ENCODE peak calls at places on chromosomes 16 and 17, in ten cellular contexts. S is MM.1S; W is CD8-positive, alpha-beta T cell; T is stomach; F is upper lobe of left lung; Q is A549; R is heart right ventricle; O is transverse colon; C is SK-N-SH; X is heart left ventricle. B is an unnamed sample. For H3K9me3, the result is how much of the 10 kb centered on the place peaks cover.

GRCh38 chr16:12539185-12539929 is 264.3 kb downstream of the CPPED1 start:
- DNase-seq in W (no peak), Q (no peak), F (no peak), C (no peak), X (no peak), S (no peak), O (peak), R (no peak), T (no peak), B (peak)

GRCh38 chr17:16428098-16428882 is 12.9 kb downstream of the TRPV2 start:
- DNase-seq in Q (peak), X (peak), S (no peak), W (no peak), R (no peak), T (peak), C (peak), O (peak), F (no peak), B (no peak)

GRCh38 chr16:57113042-57113453 is 20.7 kb downstream of the CPNE2 start:
- DNase-seq in X (no peak), F (no peak), R (no peak), W (no peak), O (no peak), S (no peak), T (no peak), C (no peak), Q (no peak), B (no peak)

GRCh38 chr16:49495596-49496355 is 122.2 kb downstream of the C16orf78 start:
- DNase-seq in T (no peak), C (no peak), R (no peak), Q (no peak), W (no peak), X (no peak), O (no peak), S (no peak), F (no peak), B (no peak)

GRCh38 chr16:69176033-69176780 is 10.8 kb upstream of the SNTB2 start:
- DNase-seq in T (no peak), O (no peak), Q (no peak), W (no peak), S (no peak), C (no peak), F (no peak), R (no peak), X (no peak), B (no peak)

GRCh38 chr16:57999366-57999970 is 1.0 kb downstream of the ZNF319 start:
- DNase-seq in T (no peak), W (peak), S (peak), R (no peak), Q (peak), O (no peak), C (peak), F (no peak), X (no peak), B (peak)

GRCh38 chr16:66899945-66900688 is 18.6 kb downstream of the CDH16 start:
- DNase-seq in W (no peak), F (no peak), C (peak), T (peak), S (no peak), Q (peak), O (peak), X (peak), R (peak), B (no peak)

GRCh38 chr16:27515874-27516353 is 33.8 kb downstream of the GTF3C1 start:
- DNase-seq in S (peak), F (no peak), C (peak), W (no peak), Q (peak), T (peak), O (no peak), X (peak), R (peak), B (peak)

GRCh38 chr16:61324044-61324443 is 712.2 kb downstream of the CDH8 start:
- DNase-seq in F (no peak), T (no peak), W (no peak), Q (no peak), X (no peak), O (no peak), S (no peak), R (no peak), C (no peak), B (no peak)

GRCh38 chr16:75593825-75594820 is 27.9 kb downstream of the GABARAPL2 start:
- DNase-seq in Q (peak), O (no peak), C (peak), S (no peak), T (no peak), R (no peak), F (no peak), X (no peak), W (no peak), B (peak)

GRCh38 chr17:71993363-71993762 is 127.5 kb upstream of the SOX9 start:
- DNase-seq in X (no peak), Q (no peak), S (no peak), C (no peak), O (no peak), F (peak), W (no peak), R (no peak), T (no peak), B (no peak)

GRCh38 chr16:50839920-50840729 is 98.2 kb downstream of the CYLD start:
- DNase-seq in W (no peak), Q (no peak), S (no peak), T (no peak), O (no peak), X (no peak), F (no peak), C (no peak), R (no peak), B (no peak)

GRCh38 chr16:23692190-23692837 is 13.6 kb downstream of the PLK1 start:
- DNase-seq in X (no peak), R (no peak), O (no peak), T (no peak), W (no peak), C (no peak), Q (no peak), S (no peak), F (no peak), B (no peak)

GRCh38 chr17:920190-920589 is 59.4 kb downstream of the NXN start:
- DNase-seq in X (no peak), F (no peak), W (no peak), T (no peak), S (no peak), O (no peak), C (no peak), Q (no peak), R (no peak), B (no peak)

GRCh38 chr16:17470871-17471744 is at the start of gene XYLT1:
- DNase-seq in C (peak), R (peak), S (peak), F (peak), T (peak), Q (no peak), O (peak), W (peak), X (peak), B (peak)

GRCh38 chr16:53913082-53913870 is 209.3 kb downstream of the FTO start:
- DNase-seq in T (no peak), C (no peak), S (no peak), Q (peak), R (peak), O (peak), W (no peak), F (no peak), X (no peak), B (no peak)

GRCh38 chr16:57541754-57542435 is 548 bp upstream of the ADGRG5 start:
- DNase-seq in S (no peak), R (peak), T (no peak), X (no peak), F (no peak), O (no peak), Q (no peak), W (no peak), C (no peak), B (no peak)

GRCh38 chr17:38713456-38713855 is 8.4 kb downstream of the MLLT6 start:
- DNase-seq in W (no peak), Q (no peak), T (no peak), S (no peak), O (no peak), X (no peak), F (no peak), C (no peak), R (no peak), B (no peak)

GRCh38 chr17:67569873-67570272 is 147.9 kb upstream of the NOL11 start:
- DNase-seq in S (no peak), Q (no peak), O (no peak), C (no peak), F (no peak), W (no peak), X (no peak), R (no peak), T (no peak), B (no peak)

GRCh38 chr16:89281189-89281577 is 63.7 kb downstream of the ZNF778 start:
- DNase-seq in Q (no peak), S (no peak), R (no peak), W (no peak), F (peak), C (no peak), O (no peak), X (no peak), T (no peak), B (no peak)

GRCh38 chr17:3475812-3476686 is at the start of gene ASPA:
- DNase-seq in S (no peak), F (no peak), T (no peak), R (no peak), X (no peak), O (no peak), W (no peak), Q (no peak), C (no peak), B (no peak)

GRCh38 chr17:66542967-66543525 is 240.6 kb downstream of the PRKCA start:
- DNase-seq in C (no peak), S (no peak), R (no peak), O (no peak), Q (no peak), X (no peak), F (no peak), T (no peak), W (no peak), B (no peak)

GRCh38 chr17:79457889-79458288 is 153.0 kb downstream of the RBFOX3 start:
- DNase-seq in W (no peak), O (no peak), X (no peak), T (no peak), F (peak), Q (no peak), S (no peak), C (no peak), R (no peak), B (no peak)

GRCh38 chr16:60815865-60816264 is 1220.4 kb downstream of the CDH8 start:
- DNase-seq in Q (no peak), F (no peak), T (no peak), W (no peak), R (peak), C (no peak), O (no peak), S (no peak), X (no peak), B (no peak)

GRCh38 chr16:48965391-48965790 is 316.2 kb downstream of the CBLN1 start:
- DNase-seq in S (no peak), T (no peak), R (no peak), Q (no peak), C (peak), W (no peak), F (no peak), O (no peak), X (no peak), B (no peak)

GRCh38 chr17:58378895-58379824 is 27.2 kb upstream of the SUPT4H1 start:
- DNase-seq in W (no peak), S (no peak), Q (no peak), X (no peak), C (no peak), O (no peak), F (no peak), R (no peak), T (no peak), B (no peak)

GRCh38 chr17:1232331-1232730 is 37.9 kb upstream of the BHLHA9 start:
- DNase-seq in X (no peak), Q (no peak), O (no peak), F (no peak), R (no peak), S (no peak), W (no peak), T (no peak), C (no peak), B (no peak)

DNA sequence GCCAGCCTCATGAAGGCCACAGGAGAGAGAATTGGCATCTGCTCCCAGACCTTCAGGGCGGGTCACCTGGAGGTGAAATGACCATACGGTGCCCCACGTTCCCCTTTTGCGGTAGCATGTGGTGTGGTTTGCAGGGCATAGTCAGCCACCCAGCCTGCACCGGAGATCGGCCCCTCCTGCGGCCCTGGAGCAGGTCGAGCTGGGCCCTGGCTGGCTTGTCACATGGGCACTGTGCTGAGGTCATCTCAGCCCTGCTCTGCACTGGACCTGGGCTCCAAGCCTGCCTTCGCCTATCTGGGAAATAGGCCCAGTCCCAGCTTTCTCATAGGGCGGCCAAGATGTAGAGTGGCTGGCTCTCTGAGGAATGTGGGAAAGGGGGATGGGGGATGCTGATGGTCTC is 16.2 kb downstream of the GSE1 start:
- DNase-seq in S (no peak), Q (no peak), F (peak), X (peak), T (no peak), O (no peak), C (no peak), W (no peak), R (no peak), B (no peak)
- H3K9me3 ChIP-seq in S (under half), Q (under half), F (under half), X (under half), T (under half), O (under half), C (under half), W (under half), R (under half), B (under half)

GRCh38 chr17:12631076-12631475 is 34.6 kb upstream of the MYOCD start:
- DNase-seq in W (no peak), S (no peak), X (no peak), C (no peak), T (no peak), R (peak), Q (no peak), O (no peak), F (no peak), B (no peak)
- H3K27ac ChIP-seq in W (no peak), S (no peak), X (peak), C (no peak), T (peak), R (peak), Q (peak), O (no peak), F (no peak), B (no peak)

GRCh38 chr17:81700353-81701287 is 2.5 kb upstream of the MRPL12 start:
- DNase-seq in O (no peak), F (peak), Q (no peak), T (no peak), W (no peak), R (no peak), C (no peak), X (no peak), S (no peak), B (no peak)
- H3K4me3 ChIP-seq in O (no peak), F (no peak), Q (no peak), T (peak), W (no peak), R (no peak), C (no peak), X (no peak), S (no peak), B (no peak)

GRCh38 chr16:35410438-35410837 is 1951.0 kb downstream of the TP53TG3F start:
- DNase-seq in T (no peak), Q (no peak), S (no peak), F (no peak), O (no peak), C (no peak), X (no peak), R (no peak), W (no peak), B (no peak)

GRCh38 chr16:35411156-35411555 is 1951.7 kb downstream of the TP53TG3F start:
- DNase-seq in C (no peak), Q (no peak), W (no peak), T (no peak), X (no peak), S (peak), F (no peak), R (no peak), O (no peak), B (no peak)

GRCh38 chr16:35405547-35405946 is 1946.1 kb downstream of the TP53TG3F start:
- DNase-seq in Q (no peak), O (no peak), F (no peak), T (no peak), C (no peak), X (no peak), W (no peak), S (no peak), R (no peak), B (no peak)

GRCh38 chr16:35414139-35414538 is 1954.7 kb downstream of the TP53TG3F start:
- DNase-seq in C (no peak), O (no peak), R (no peak), Q (no peak), F (peak), W (no peak), X (no peak), S (no peak), T (no peak), B (no peak)

DNA sequence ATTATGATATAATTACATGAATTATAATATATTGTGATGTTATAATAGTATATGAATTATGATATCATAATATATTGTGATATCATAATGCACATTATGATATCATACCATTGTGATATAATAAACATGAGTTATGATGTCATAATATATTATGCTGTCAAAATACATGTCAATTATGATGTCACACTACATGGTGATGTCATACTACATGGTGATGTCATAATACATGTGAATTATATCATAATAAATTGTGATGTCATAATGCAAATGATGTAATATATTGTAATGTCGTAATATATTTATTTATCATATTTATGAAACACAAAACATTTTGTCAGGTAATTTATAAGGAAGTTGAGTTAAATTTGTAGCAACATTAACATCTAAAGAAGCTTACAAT is 1950.1 kb downstream of the TP53TG3F start:
- DNase-seq in C (no peak), T (no peak), O (no peak), Q (no peak), R (no peak), X (no peak), W (no peak), F (no peak), S (no peak), B (no peak)
- H3K9me3 ChIP-seq in C (under half), T (under half), O (under half), Q (under half), R (under half), X (under half), W (under half), F (under half), S (under half), B (under half)

GRCh38 chr17:11719203-11719602 is 120.9 kb downstream of the DNAH9 start:
- DNase-seq in C (no peak), Q (no peak), F (peak), W (no peak), S (no peak), T (no peak), R (no peak), O (no peak), X (no peak), B (no peak)

GRCh38 chr17:11719852-11720251 is 121.6 kb downstream of the DNAH9 start:
- DNase-seq in F (no peak), Q (no peak), S (no peak), W (no peak), X (no peak), C (no peak), T (no peak), R (no peak), O (no peak), B (no peak)

DNA sequence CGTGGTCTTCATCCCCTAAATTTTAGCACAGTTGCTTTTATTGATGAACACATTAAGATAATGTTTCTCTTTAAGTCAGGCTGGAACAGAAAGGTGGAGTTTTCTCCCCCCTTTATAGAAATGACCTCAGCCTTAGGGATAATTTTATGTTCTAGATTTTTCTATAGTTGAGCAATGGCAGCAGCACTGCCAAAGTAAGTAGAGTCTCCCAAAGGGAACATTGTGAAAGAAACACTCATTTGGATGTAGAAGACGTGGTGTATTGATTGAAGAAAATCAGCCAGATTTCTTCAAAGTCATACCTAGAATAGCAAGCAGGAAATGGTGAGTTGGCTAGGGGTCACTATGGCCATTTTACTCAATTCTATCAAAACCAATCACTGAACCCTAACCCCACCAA is 122.5 kb downstream of the DNAH9 start:
- DNase-seq in X (no peak), Q (no peak), R (no peak), F (no peak), O (no peak), T (no peak), C (no peak), S (no peak), W (no peak), B (no peak)
- H3K27ac ChIP-seq in X (no peak), Q (no peak), R (no peak), F (no peak), O (no peak), T (no peak), C (no peak), S (no peak), W (no peak), B (no peak)

B was measured in CD4-positive, CD25-positive, alpha-beta regulatory T cell.